ENCODE peak calls at places on chromosomes 6 and 20, in six cellular contexts. U, E, K, T, H and O are unnamed samples.

GRCh38 chr20:17634666-17635319 is 47.2 kb downstream of the RRBP1 start:
- DNase-seq in U (no peak), E (no peak), K (no peak), T (no peak), H (no peak), O (no peak)

GRCh38 chr6:139029470-139030210 is 1.1 kb downstream of the ABRACL start:
- DNase-seq in U (no peak), E (no peak), K (peak; percentile 34), T (no peak), H (peak; percentile 31), O (no peak)

GRCh38 chr20:3046677-3047462 is 1.0 kb downstream of the MRPS26 start:
- DNase-seq in U (no peak), E (peak; percentile 75), K (peak; percentile 47), T (no peak), H (peak; percentile 87), O (no peak)

GRCh38 chr6:46895930-46896329 is 25.8 kb downstream of the ADGRF5 start:
- DNase-seq in U (no peak), E (no peak), K (no peak), T (no peak), H (no peak), O (no peak)

GRCh38 chr6:84804720-84805119 is 40.3 kb upstream of the TBX18 start:
- DNase-seq in U (no peak), E (no peak), K (peak; percentile 26), T (no peak), H (no peak), O (no peak)

GRCh38 chr6:35737413-35738211 is 780 bp downstream of the ARMC12 start:
- DNase-seq in U (peak; percentile 92), E (peak; percentile 75), K (peak; percentile 84), T (no peak), H (peak; percentile 68), O (peak; percentile 74)

GRCh38 chr20:59949911-59950310 is 8.3 kb upstream of the CDH26 start:
- DNase-seq in U (no peak), E (no peak), K (no peak), T (no peak), H (no peak), O (no peak)

GRCh38 chr6:3517350-3517749 is 60.5 kb upstream of the SLC22A23 start:
- DNase-seq in U (no peak), E (no peak), K (peak; percentile 85), T (no peak), H (no peak), O (no peak)

GRCh38 chr6:113246186-113246585 is 611.0 kb upstream of the MARCKS start:
- DNase-seq in U (no peak), E (no peak), K (no peak), T (no peak), H (no peak), O (no peak)

GRCh38 chr20:46970937-46971630 is 76.4 kb downstream of the EYA2 start:
- DNase-seq in U (peak; percentile 29), E (peak; percentile 69), K (peak; percentile 12), T (no peak), H (peak; percentile 44), O (peak; percentile 7)

GRCh38 chr6:116461563-116462507 is 660 bp downstream of the CALHM6 start:
- DNase-seq in U (no peak), E (no peak), K (no peak), T (peak; percentile 4), H (no peak), O (no peak)

GRCh38 chr20:57661201-57662027 is 41.2 kb upstream of the ZBP1 start:
- DNase-seq in U (no peak), E (no peak), K (peak; percentile 29), T (no peak), H (no peak), O (no peak)

GRCh38 chr6:43981363-43981990 is 145.8 kb downstream of the MRPL14 start:
- DNase-seq in U (no peak), E (no peak), K (no peak), T (no peak), H (no peak), O (no peak)

GRCh38 chr20:50467618-50468373 is 42.4 kb upstream of the PTPN1 start:
- DNase-seq in U (no peak), E (no peak), K (no peak), T (no peak), H (peak; percentile 21), O (no peak)

GRCh38 chr6:158796353-158796752 is 22.8 kb downstream of the EZR start:
- DNase-seq in U (no peak), E (no peak), K (no peak), T (no peak), H (no peak), O (no peak)

GRCh38 chr6:101711518-101711917 is 318.0 kb downstream of the GRIK2 start:
- DNase-seq in U (no peak), E (no peak), K (no peak), T (no peak), H (no peak), O (no peak)

GRCh38 chr20:16098890-16099639 is 474.2 kb downstream of the KIF16B start:
- DNase-seq in U (no peak), E (no peak), K (peak; percentile 75), T (no peak), H (peak; percentile 22), O (no peak)

GRCh38 chr6:69693749-69694148 is 103.1 kb downstream of the LMBRD1 start:
- DNase-seq in U (no peak), E (no peak), K (peak; percentile 6), T (no peak), H (no peak), O (no peak)

GRCh38 chr6:31729979-31730630 is 1.0 kb upstream of the DDAH2 start:
- DNase-seq in U (peak; percentile 25), E (no peak), K (peak; percentile 40), T (peak; percentile 28), H (peak; percentile 62), O (peak; percentile 79)

GRCh38 chr20:34952676-34953075 is 2.9 kb downstream of the GSS start:
- DNase-seq in U (no peak), E (no peak), K (peak; percentile 88), T (no peak), H (no peak), O (no peak)